ENCODE peak calls at places on chromosome 14, in five cellular contexts. C is neural progenitor cell, Q is HepG2, P is NT2/D1, R is H9. M is an unnamed sample.
A peak's percentile ranks its signal among the peaks of the same experiment; 100 is the strongest.

GRCh38 chr14:65229431-65230286 is 127.3 kb upstream of the MAX start:
- DNase-seq in C (peak; percentile 68), Q (peak; percentile 72), P (no peak), R (peak; percentile 60), M (peak; percentile 78)

GRCh38 chr14:49984419-49984818 is 91.5 kb downstream of the ARF6 start:
- DNase-seq in C (no peak), Q (no peak), P (no peak), R (no peak), M (no peak)

GRCh38 chr14:101068958-101069549 is 165.5 kb upstream of the RTL1 start:
- DNase-seq in C (no peak), Q (no peak), P (no peak), R (peak; percentile 20), M (no peak)

GRCh38 chr14:95319312-95320075 is at the start of gene CLMN:
- DNase-seq in C (peak; percentile 85), Q (no peak), P (no peak), R (peak; percentile 52), M (peak; percentile 90)

GRCh38 chr14:35337557-35338255 is 45.5 kb downstream of the PSMA6 start:
- DNase-seq in C (no peak), Q (no peak), P (no peak), R (peak; percentile 72), M (no peak)

GRCh38 chr14:93533864-93534263 is 103.1 kb downstream of the UNC79 start:
- DNase-seq in C (no peak), Q (no peak), P (no peak), R (no peak), M (peak; percentile 57)

GRCh38 chr14:93137864-93138263 is 22.1 kb upstream of the ITPK1 start:
- DNase-seq in C (peak; percentile 28), Q (peak; percentile 56), P (no peak), R (peak; percentile 57), M (no peak)

GRCh38 chr14:35159742-35160409 is 37.5 kb downstream of the PRORP start:
- DNase-seq in C (no peak), Q (peak; percentile 94), P (no peak), R (no peak), M (no peak)

GRCh38 chr14:89000007-89000942 is 175.8 kb downstream of the TTC8 start:
- DNase-seq in C (peak; percentile 10), Q (peak; percentile 29), P (peak; percentile 16), R (peak; percentile 52), M (no peak)

GRCh38 chr14:82779301-82779700 is 1245.6 kb upstream of the SEL1L start:
- DNase-seq in C (no peak), Q (no peak), P (no peak), R (no peak), M (no peak)

GRCh38 chr14:101470266-101470665 is 91.0 kb upstream of the DIO3 start:
- DNase-seq in C (no peak), Q (no peak), P (no peak), R (peak; percentile 16), M (no peak)

GRCh38 chr14:79587194-79587593 is 624.1 kb downstream of the DIO2 start:
- DNase-seq in C (no peak), Q (no peak), P (no peak), R (no peak), M (no peak)

GRCh38 chr14:92252291-92252690 is 70.7 kb upstream of the SLC24A4 start:
- DNase-seq in C (no peak), Q (no peak), P (no peak), R (no peak), M (no peak)

GRCh38 chr14:99468836-99469592 is 11.6 kb downstream of the SETD3 start:
- DNase-seq in C (no peak), Q (no peak), P (no peak), R (no peak), M (no peak)

GRCh38 chr14:20409226-20409625 is 4.1 kb downstream of the TEP1 start:
- DNase-seq in C (no peak), Q (no peak), P (no peak), R (no peak), M (no peak)

GRCh38 chr14:75634848-75635247 is 25.8 kb downstream of the ERG28 start:
- DNase-seq in C (no peak), Q (no peak), P (no peak), R (no peak), M (no peak)

GRCh38 chr14:41144370-41144769 is 462.3 kb upstream of the LRFN5 start:
- DNase-seq in C (no peak), Q (no peak), P (no peak), R (no peak), M (no peak)

GRCh38 chr14:32038876-32039275 is 38.2 kb upstream of the ARHGAP5 start:
- DNase-seq in C (no peak), Q (no peak), P (no peak), R (no peak), M (no peak)

GRCh38 chr14:86944434-86944833 is 1048.5 kb downstream of the GALC start:
- DNase-seq in C (no peak), Q (no peak), P (no peak), R (no peak), M (no peak)

GRCh38 chr14:39097159-39097558 is 5.9 kb downstream of the SEC23A start:
- DNase-seq in C (no peak), Q (peak; percentile 90), P (no peak), R (no peak), M (no peak)

GRCh38 chr14:53955671-53956426 is 776 bp downstream of the BMP4 start:
- DNase-seq in C (peak; percentile 64), Q (peak; percentile 37), P (no peak), R (peak; percentile 61), M (no peak)

GRCh38 chr14:91202234-91202974 is 42.1 kb downstream of the GPR68 start:
- DNase-seq in C (peak; percentile 83), Q (no peak), P (no peak), R (no peak), M (no peak)

GRCh38 chr14:101817511-101818001 is 56.0 kb downstream of the PPP2R5C start:
- DNase-seq in C (no peak), Q (no peak), P (no peak), R (no peak), M (no peak)

GRCh38 chr14:58501214-58501816 is 73.8 kb downstream of the KIAA0586 start:
- DNase-seq in C (peak; percentile 77), Q (peak; percentile 54), P (peak; percentile 32), R (no peak), M (peak; percentile 91)

GRCh38 chr14:48723841-48724495 is 862.2 kb downstream of the RPS29 start:
- DNase-seq in C (no peak), Q (no peak), P (no peak), R (no peak), M (no peak)

GRCh38 chr14:23559010-23559920 is 3.2 kb downstream of the THTPA start:
- DNase-seq in C (peak; percentile 88), Q (peak; percentile 72), P (no peak), R (peak; percentile 69), M (peak; percentile 93)
- H3K9me3 ChIP-seq in C (no peaks in the 10 kb centered on the region), Q (no peaks in the 10 kb centered on the region), P (no peaks in the 10 kb centered on the region), R (no peaks in the 10 kb centered on the region), M (no peaks in the 10 kb centered on the region)

GRCh38 chr14:72128629-72129028 is 196.4 kb downstream of the RGS6 start:
- DNase-seq in C (no peak), Q (no peak), P (no peak), R (no peak), M (no peak)
- H3K9ac ChIP-seq in C (no peak overlapping the region), Q (no peak overlapping the region), P (no peak overlapping the region), R (no peak overlapping the region), M (no peak overlapping the region)

DNA sequence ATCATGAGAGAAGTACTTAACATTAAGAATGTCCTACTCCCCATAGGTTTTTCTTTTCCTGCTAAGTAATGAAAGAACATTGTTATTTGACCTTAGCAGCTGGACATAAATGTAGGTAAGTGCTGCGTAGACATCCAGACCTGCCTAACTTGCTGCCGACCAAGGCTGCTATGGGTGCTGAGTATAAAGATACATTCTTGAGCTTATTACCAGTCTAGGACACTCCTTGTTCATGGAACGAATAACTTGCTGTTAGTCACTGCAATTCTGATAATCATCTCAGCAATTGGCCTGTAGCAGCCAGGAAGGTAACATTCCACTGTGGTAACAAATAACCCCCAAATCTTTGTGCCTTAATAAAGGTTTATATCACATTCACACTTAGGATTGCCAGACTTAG is 478.1 kb downstream of the VRK1 start:
- DNase-seq in C (no peak), Q (no peak), P (no peak), R (no peak), M (no peak)
- H3K9me3 ChIP-seq in C (no peaks in the 10 kb centered on the region), Q (no peaks in the 10 kb centered on the region), P (no peaks in the 10 kb centered on the region), R (no peaks in the 10 kb centered on the region), M (no peaks in the 10 kb centered on the region)

DNA sequence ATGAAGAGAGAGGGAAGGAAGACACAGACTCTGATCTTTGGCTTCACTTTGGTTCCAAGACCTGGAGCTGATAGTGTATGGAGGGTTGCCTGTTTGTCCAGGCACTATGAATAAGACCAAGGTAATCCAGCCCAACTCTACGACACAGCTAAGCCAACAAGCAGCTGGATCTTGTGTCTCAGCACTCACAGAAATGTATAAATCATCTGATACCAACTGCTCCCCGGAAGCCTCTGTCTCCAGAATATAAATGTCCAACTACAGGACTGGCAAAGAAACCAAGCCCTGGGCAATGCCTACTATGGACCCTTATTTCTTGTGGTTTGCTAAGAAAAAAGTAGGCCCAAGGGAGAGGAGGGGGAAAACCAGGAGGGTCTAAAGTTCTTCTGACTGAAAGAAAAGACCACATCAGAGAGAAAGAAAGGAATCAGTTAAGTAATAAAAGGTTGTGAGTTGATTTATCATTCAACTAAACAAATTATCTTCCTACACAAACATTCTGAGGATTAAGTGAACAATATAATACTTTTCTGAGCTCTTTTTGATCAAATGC is 204.0 kb downstream of the DAD1 start:
- DNase-seq in C (no peak), Q (no peak), P (no peak), R (no peak), M (no peak)
- H3K9ac ChIP-seq in C (no peak overlapping the region), Q (no peak overlapping the region), P (no peak overlapping the region), R (no peak overlapping the region), M (no peak overlapping the region)

DNA sequence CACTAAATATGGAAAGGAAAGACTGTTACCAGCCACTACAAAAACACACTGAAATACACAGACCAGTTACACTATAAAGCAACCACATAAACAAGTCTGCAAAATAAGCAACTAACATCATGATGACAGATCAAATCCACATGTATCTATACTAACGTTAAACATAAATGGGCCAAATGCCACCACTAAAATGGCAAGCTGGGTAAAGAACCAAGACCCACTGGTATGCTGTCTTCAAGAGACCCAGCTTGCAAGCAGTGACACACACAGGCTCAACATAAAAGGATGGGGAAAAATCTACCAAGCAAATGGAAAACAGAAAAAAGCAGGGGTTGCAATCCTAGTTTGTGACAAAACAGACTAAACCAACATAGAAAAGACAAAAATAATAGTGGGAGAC is 260.9 kb upstream of the SSTR1 start:
- DNase-seq in C (no peak), Q (no peak), P (no peak), R (no peak), M (no peak)
- H3K9me3 ChIP-seq in C (no peaks in the 10 kb centered on the region), Q (peaks cover 50% of the 10 kb centered on the region), P (peaks cover 6% of the 10 kb centered on the region), R (no peaks in the 10 kb centered on the region), M (peaks cover 40% of the 10 kb centered on the region)

M was measured in Karpas-422.